ENCODE peak calls at places on chromosomes 5 and 9, in seven cellular contexts. A, P, I, F, X, H and T are unnamed samples.

GRCh38 chr5:150119421-150120061 is 33.2 kb upstream of the CSF1R start:
- DNase-seq in A (no peak), P (no peak), I (no peak), F (no peak), X (no peak), H (no peak), T (no peak)

GRCh38 chr5:71528206-71528605 is 58.9 kb upstream of the MCCC2 start:
- DNase-seq in A (no peak), P (no peak), I (no peak), F (no peak), X (no peak), H (no peak), T (no peak)

GRCh38 chr9:130932220-130933069 is 6.6 kb downstream of the FIBCD1 start:
- DNase-seq in A (no peak), P (peak), I (no peak), F (no peak), X (no peak), H (no peak), T (no peak)

GRCh38 chr9:117464941-117465616 is 50.2 kb upstream of the ASTN2 start:
- DNase-seq in A (no peak), P (no peak), I (no peak), F (no peak), X (no peak), H (no peak), T (no peak)

GRCh38 chr5:129245489-129245888 is 150.9 kb downstream of the ISOC1 start:
- DNase-seq in A (no peak), P (no peak), I (no peak), F (no peak), X (no peak), H (no peak), T (no peak)

GRCh38 chr9:3553076-3553765 is 27.4 kb upstream of the RFX3 start:
- DNase-seq in A (no peak), P (no peak), I (no peak), F (no peak), X (no peak), H (no peak), T (no peak)

GRCh38 chr5:96463106-96463505 is 30.1 kb upstream of the PCSK1 start:
- DNase-seq in A (no peak), P (no peak), I (no peak), F (no peak), X (no peak), H (no peak), T (no peak)

GRCh38 chr5:140881889-140882590 is at the start of gene PCDHA13:
- DNase-seq in A (no peak), P (no peak), I (no peak), F (peak), X (no peak), H (no peak), T (no peak)

GRCh38 chr5:19928556-19929421 is 59.2 kb downstream of the CDH18 start:
- DNase-seq in A (no peak), P (no peak), I (no peak), F (no peak), X (no peak), H (peak), T (peak)

GRCh38 chr9:112180387-112180881 is 5.3 kb upstream of the SUSD1 start:
- DNase-seq in A (no peak), P (no peak), I (no peak), F (no peak), X (no peak), H (no peak), T (no peak)

GRCh38 chr5:57828221-57828620 is 345.6 kb upstream of the ACTBL2 start:
- DNase-seq in A (no peak), P (no peak), I (no peak), F (no peak), X (no peak), H (no peak), T (no peak)

GRCh38 chr5:135718151-135718550 is 116.3 kb upstream of the SLC25A48 start:
- DNase-seq in A (no peak), P (no peak), I (no peak), F (no peak), X (no peak), H (peak), T (peak)

GRCh38 chr5:9187614-9188013 is 358.3 kb downstream of the SEMA5A start:
- DNase-seq in A (no peak), P (no peak), I (no peak), F (no peak), X (no peak), H (no peak), T (no peak)

GRCh38 chr9:7228786-7229185 is 471.0 kb downstream of the KDM4C start:
- DNase-seq in A (peak), P (no peak), I (no peak), F (no peak), X (no peak), H (no peak), T (no peak)

GRCh38 chr5:170603578-170604565 is 100.1 kb downstream of the KCNIP1 start:
- DNase-seq in A (no peak), P (peak), I (no peak), F (peak), X (peak), H (peak), T (no peak)

GRCh38 chr9:125971895-125972729 is 224.9 kb downstream of the PBX3 start:
- DNase-seq in A (no peak), P (no peak), I (peak), F (no peak), X (no peak), H (no peak), T (no peak)

GRCh38 chr5:165695796-165696195 is 2190.4 kb downstream of the MAT2B start:
- DNase-seq in A (no peak), P (no peak), I (no peak), F (no peak), X (no peak), H (no peak), T (no peak)

GRCh38 chr9:108212179-108212578 is 643.6 kb downstream of the ACTL7B start:
- DNase-seq in A (peak), P (no peak), I (no peak), F (no peak), X (no peak), H (no peak), T (no peak)

GRCh38 chr9:70100362-70100761 is 56.7 kb downstream of the MAMDC2 start:
- DNase-seq in A (no peak), P (no peak), I (no peak), F (no peak), X (no peak), H (no peak), T (no peak)

GRCh38 chr5:9239626-9240025 is 306.2 kb downstream of the SEMA5A start:
- DNase-seq in A (peak), P (no peak), I (no peak), F (no peak), X (no peak), H (no peak), T (no peak)

GRCh38 chr9:135346438-135347050 is 133.0 kb upstream of the PPP1R26 start:
- DNase-seq in A (no peak), P (no peak), I (no peak), F (no peak), X (no peak), H (no peak), T (no peak)

GRCh38 chr9:4334439-4334838 is 34.6 kb upstream of the GLIS3 start:
- DNase-seq in A (no peak), P (peak), I (no peak), F (peak), X (no peak), H (peak), T (peak)

GRCh38 chr9:113421726-113422125 is 11.2 kb downstream of the C9orf43 start:
- DNase-seq in A (no peak), P (no peak), I (no peak), F (no peak), X (no peak), H (no peak), T (no peak)

GRCh38 chr9:15287309-15287708 is 19.7 kb downstream of the TTC39B start:
- DNase-seq in A (no peak), P (no peak), I (no peak), F (no peak), X (no peak), H (no peak), T (no peak)

GRCh38 chr9:6968271-6968670 is 210.5 kb downstream of the KDM4C start:
- DNase-seq in A (no peak), P (no peak), I (no peak), F (no peak), X (no peak), H (no peak), T (no peak)

GRCh38 chr5:112174959-112175594 is 244.0 kb downstream of the EPB41L4A start:
- DNase-seq in A (no peak), P (no peak), I (no peak), F (peak), X (peak), H (peak), T (no peak)

GRCh38 chr5:142749321-142749720 is 20.9 kb upstream of the ARHGAP26 start:
- DNase-seq in A (no peak), P (no peak), I (no peak), F (no peak), X (no peak), H (no peak), T (no peak)

GRCh38 chr5:138273834-138274188 is 610 bp downstream of the GFRA3 start:
- DNase-seq in A (no peak), P (no peak), I (no peak), F (no peak), X (no peak), H (no peak), T (no peak)

GRCh38 chr5:171992813-171993212 is 13.6 kb downstream of the FBXW11 start:
- DNase-seq in A (no peak), P (no peak), I (no peak), F (no peak), X (no peak), H (no peak), T (no peak)

GRCh38 chr9:93958875-93959682 is 3.9 kb upstream of the BARX1 start:
- DNase-seq in A (no peak), P (no peak), I (no peak), F (no peak), X (no peak), H (no peak), T (no peak)

GRCh38 chr9:14479187-14479586 is 165.2 kb upstream of the NFIB start:
- DNase-seq in A (no peak), P (no peak), I (no peak), F (no peak), X (no peak), H (no peak), T (no peak)

GRCh38 chr9:87676976-87677775 is 48.7 kb upstream of the CTSL start:
- DNase-seq in A (peak), P (peak), I (no peak), F (no peak), X (peak), H (no peak), T (no peak)

GRCh38 chr9:135254176-135255032 is 166.9 kb downstream of the OLFM1 start:
- DNase-seq in A (no peak), P (peak), I (no peak), F (no peak), X (no peak), H (no peak), T (no peak)

GRCh38 chr5:65663804-65664521 is 39.1 kb downstream of the SHLD3 start:
- DNase-seq in A (no peak), P (no peak), I (no peak), F (no peak), X (no peak), H (peak), T (no peak)

GRCh38 chr5:90473321-90474234 is 993 bp downstream of the MBLAC2 start:
- DNase-seq in A (no peak), P (no peak), I (peak), F (peak), X (peak), H (peak), T (no peak)

GRCh38 chr5:7926296-7926695 is 57.3 kb downstream of the MTRR start:
- DNase-seq in A (no peak), P (no peak), I (no peak), F (no peak), X (no peak), H (no peak), T (no peak)

GRCh38 chr5:39420482-39421145 is 4.2 kb downstream of the DAB2 start:
- DNase-seq in A (peak), P (peak), I (no peak), F (peak), X (peak), H (no peak), T (no peak)

DNA sequence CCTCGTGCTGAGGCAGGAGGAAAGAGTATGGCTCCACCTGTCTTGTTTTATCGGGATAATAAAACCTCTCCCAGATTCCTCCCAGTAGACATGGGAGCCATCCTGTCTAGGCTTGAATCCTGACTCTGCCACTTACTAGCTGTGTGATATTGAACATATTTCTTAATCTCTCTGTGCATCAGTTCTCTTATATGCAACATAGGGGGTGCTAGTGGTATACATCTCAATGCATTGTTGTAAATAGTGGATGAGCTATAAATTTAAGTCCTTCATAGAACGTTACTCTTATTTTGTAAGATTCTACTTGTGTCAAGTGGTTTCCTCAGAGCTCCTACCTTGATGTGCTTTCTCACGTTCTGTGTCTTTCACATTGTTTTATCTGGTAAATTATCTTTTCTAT is 417.7 kb upstream of the POU5F2 start:
- DNase-seq in A (no peak), P (no peak), I (no peak), F (no peak), X (no peak), H (no peak), T (no peak)
- TF ChIP-seq CTCF in A (no peak), P (no peak), I (no peak), F (no peak), X (no peak), H (no peak), T (no peak)

GRCh38 chr5:180287868-180288267 is 4.0 kb downstream of the MAPK9 start:
- DNase-seq in A (no peak), P (no peak), I (no peak), F (no peak), X (no peak), H (no peak), T (no peak)
- H3K4me3 ChIP-seq in A (no peak), P (no peak), I (no peak), F (no peak), X (no peak), H (no peak), T (no peak)

GRCh38 chr5:33400675-33401074 is 40.1 kb upstream of the TARS1 start:
- DNase-seq in A (no peak), P (no peak), I (no peak), F (no peak), X (no peak), H (no peak), T (no peak)
- TF ChIP-seq CTCF in A (no peak), P (no peak), I (no peak), F (no peak), X (no peak), H (no peak), T (no peak)

GRCh38 chr5:40605295-40605958 is 74.3 kb upstream of the PTGER4 start:
- DNase-seq in A (no peak), P (no peak), I (no peak), F (no peak), X (peak), H (no peak), T (no peak)
- H3K4me3 ChIP-seq in A (no peak), P (no peak), I (no peak), F (no peak), X (no peak), H (no peak), T (no peak)